ENCODE peak calls at places on chromosomes 2 and 18, in five cellular contexts. Z, I, V, X and B are unnamed samples. For H3K4me1, the result is how much of the 10 kb centered on the place peaks cover.

GRCh38 chr2:171086352-171087290 is 74.1 kb downstream of the TLK1 start:
- DNase-seq in X (peak), Z (peak), I (peak), V (peak), B (peak)

GRCh38 chr2:158269143-158269542 is 167.5 kb downstream of the UPP2 start:
- DNase-seq in V (no peak), X (no peak), Z (no peak), I (no peak), B (no peak)

GRCh38 chr2:20436716-20437470 is 10.0 kb upstream of the RHOB start:
- DNase-seq in V (no peak), Z (peak), I (no peak), X (no peak), B (no peak)

GRCh38 chr2:182713611-182714010 is 2.4 kb upstream of the DNAJC10 start:
- DNase-seq in V (no peak), Z (no peak), I (no peak), X (no peak), B (no peak)

GRCh38 chr18:54254265-54254758 is 15.0 kb upstream of the POLI start:
- DNase-seq in X (no peak), I (no peak), V (no peak), Z (peak), B (peak)

GRCh38 chr18:3525870-3526420 is 76.0 kb downstream of the TGIF1 start:
- DNase-seq in I (peak), Z (no peak), V (peak), X (no peak), B (no peak)

GRCh38 chr2:40118622-40119021 is 333.3 kb downstream of the SLC8A1 start:
- DNase-seq in I (no peak), V (no peak), Z (no peak), X (no peak), B (no peak)

GRCh38 chr2:235229236-235229635 is 264.6 kb upstream of the AGAP1 start:
- DNase-seq in V (no peak), X (no peak), I (no peak), Z (no peak), B (no peak)

GRCh38 chr2:147541314-147541713 is 303.5 kb upstream of the ACVR2A start:
- DNase-seq in X (no peak), V (no peak), I (no peak), Z (no peak), B (no peak)

GRCh38 chr2:181047829-181048228 is 67.4 kb downstream of the UBE2E3 start:
- DNase-seq in V (no peak), I (no peak), X (no peak), Z (no peak), B (no peak)

GRCh38 chr2:197191177-197191947 is 119.2 kb downstream of the ANKRD44 start:
- DNase-seq in X (no peak), I (no peak), V (peak), Z (peak), B (peak)

GRCh38 chr2:233063269-233063975 is 3.3 kb downstream of the INPP5D start:
- DNase-seq in I (peak), Z (peak), V (no peak), X (no peak), B (no peak)

GRCh38 chr2:15316370-15316814 is 244.7 kb downstream of the NBAS start:
- DNase-seq in V (no peak), X (no peak), I (no peak), Z (no peak), B (no peak)

GRCh38 chr2:224363281-224363680 is 38.6 kb downstream of the FAM124B start:
- DNase-seq in X (no peak), I (no peak), Z (no peak), V (no peak), B (no peak)

GRCh38 chr2:20450201-20451108 is 3.6 kb downstream of the RHOB start:
- DNase-seq in I (no peak), Z (peak), V (no peak), X (peak), B (no peak)

GRCh38 chr2:96649342-96649741 is 6.8 kb downstream of the FER1L5 start:
- DNase-seq in V (no peak), I (no peak), Z (no peak), X (no peak), B (no peak)

GRCh38 chr2:212421571-212422334 is 116.8 kb downstream of the ERBB4 start:
- DNase-seq in V (no peak), X (no peak), Z (no peak), I (no peak), B (no peak)

GRCh38 chr2:70344195-70344594 is 42.3 kb upstream of the FAM136A start:
- DNase-seq in V (no peak), X (no peak), I (no peak), Z (no peak), B (no peak)

GRCh38 chr2:44351088-44351487 is 10.2 kb downstream of the PREPL start:
- DNase-seq in Z (no peak), I (no peak), X (no peak), V (no peak), B (no peak)
- TF ChIP-seq SRF in Z (no peak), I (no peak), X (no peak), V (no peak), B (no peak)

GRCh38 chr2:27446057-27446456 is 3.9 kb downstream of the KRTCAP3 start:
- DNase-seq in V (no peak), I (no peak), X (no peak), Z (peak), B (no peak)
- TF ChIP-seq POLR2A in V (no peak), I (no peak), X (no peak), Z (no peak), B (no peak)

GRCh38 chr18:7035807-7036206 is 81.8 kb downstream of the LAMA1 start:
- DNase-seq in V (no peak), X (no peak), I (no peak), Z (no peak), B (no peak)

GRCh38 chr18:7037470-7037869 is 80.1 kb downstream of the LAMA1 start:
- DNase-seq in V (no peak), X (no peak), I (no peak), Z (no peak), B (no peak)

GRCh38 chr18:7032537-7032936 is 85.1 kb downstream of the LAMA1 start:
- DNase-seq in I (no peak), X (no peak), V (no peak), Z (no peak), B (no peak)

GRCh38 chr18:7038330-7038846 is 79.2 kb downstream of the LAMA1 start:
- DNase-seq in X (peak), Z (peak), V (peak), I (no peak), B (no peak)

DNA sequence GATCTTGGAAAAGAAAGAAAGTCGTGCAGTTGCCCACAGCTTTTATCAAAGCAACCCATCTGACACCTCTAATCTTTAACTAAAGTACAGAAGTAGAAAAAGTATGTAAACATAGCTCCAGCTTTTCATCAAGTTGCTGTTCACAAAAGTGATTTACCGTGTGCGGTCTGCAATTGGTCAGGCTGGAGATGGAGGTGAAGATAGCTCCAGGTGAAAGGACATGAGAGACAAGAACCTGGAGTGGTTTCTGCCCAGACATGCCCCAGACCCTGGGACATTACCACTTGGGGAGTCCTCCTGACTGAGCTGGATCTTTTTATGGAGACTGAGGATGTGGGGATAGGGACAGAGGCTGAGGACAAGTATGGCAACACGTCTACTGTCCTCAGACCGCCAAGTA is 82.7 kb downstream of the LAMA1 start:
- DNase-seq in Z (no peak), X (no peak), I (no peak), V (no peak), B (no peak)
- H3K4me1 ChIP-seq in Z (under half), X (under half), I (under half), V (under half), B (under half)

GRCh38 chr18:44681611-44682010 is 923 bp downstream of the SETBP1 start:
- DNase-seq in X (no peak), Z (no peak), V (no peak), I (no peak), B (no peak)
- TF ChIP-seq SRF in X (no peak), Z (no peak), V (no peak), I (no peak), B (no peak)

DNA sequence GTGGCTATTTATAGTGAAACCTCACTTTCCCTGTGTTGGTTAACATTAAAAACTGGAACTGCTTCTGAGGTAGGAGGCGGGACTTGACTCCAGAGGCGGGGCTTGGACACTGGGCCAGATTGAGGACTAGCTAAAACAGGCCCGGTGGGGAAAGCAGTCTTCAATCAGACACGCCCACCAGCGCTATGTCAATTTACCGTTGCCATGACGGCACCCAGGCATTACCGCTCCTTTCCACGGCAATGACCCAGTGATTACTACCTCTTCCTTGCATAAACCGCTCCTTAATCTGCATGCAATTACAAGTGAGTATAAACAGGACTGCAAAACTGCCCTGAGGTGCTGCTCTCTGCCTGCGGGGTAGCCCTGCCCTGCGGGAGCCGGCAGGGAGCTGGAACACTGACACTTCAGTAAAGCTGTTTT is 35.3 kb downstream of the LRRFIP1 start:
- DNase-seq in V (peak), Z (peak), I (no peak), X (peak), B (peak)
- TF ChIP-seq POLR2A in V (no peak), Z (no peak), I (no peak), X (no peak), B (no peak)

DNA sequence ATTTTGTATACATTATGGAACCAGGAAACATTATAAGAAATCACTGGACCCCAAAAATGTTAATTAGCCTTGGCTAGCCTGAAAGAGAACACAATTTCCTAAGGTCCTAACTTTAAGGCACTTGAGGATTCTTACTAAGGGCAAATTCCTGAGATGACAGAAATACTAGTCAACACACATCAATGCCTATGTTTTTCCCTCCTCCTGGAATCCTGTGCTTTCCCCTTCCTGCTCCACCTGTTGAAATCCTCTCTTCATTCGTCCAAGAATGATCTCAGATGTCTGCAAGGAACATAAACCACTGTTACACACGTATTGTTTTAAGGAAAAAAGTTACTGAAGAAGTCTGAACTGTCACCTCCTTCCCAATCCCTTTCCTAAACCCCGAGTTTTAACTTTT is 21.2 kb upstream of the DARS1 start:
- DNase-seq in I (no peak), Z (no peak), X (no peak), V (no peak), B (no peak)
- H3K4me1 ChIP-seq in I (under half), Z (under half), X (under half), V (under half), B (under half)

GRCh38 chr18:46555724-46556123 is 101.3 kb downstream of the LOXHD1 start:
- DNase-seq in I (no peak), V (peak), Z (peak), X (peak), B (peak)
- TF ChIP-seq SRF in I (no peak), V (no peak), Z (no peak), X (no peak), B (no peak)

GRCh38 chr2:85888745-85889647 is at the start of gene ST3GAL5:
- DNase-seq in Z (peak), X (peak), I (peak), V (peak), B (peak)
- TF ChIP-seq POLR2A in Z (no peak), X (no peak), I (peak), V (peak), B (no peak)

DNA sequence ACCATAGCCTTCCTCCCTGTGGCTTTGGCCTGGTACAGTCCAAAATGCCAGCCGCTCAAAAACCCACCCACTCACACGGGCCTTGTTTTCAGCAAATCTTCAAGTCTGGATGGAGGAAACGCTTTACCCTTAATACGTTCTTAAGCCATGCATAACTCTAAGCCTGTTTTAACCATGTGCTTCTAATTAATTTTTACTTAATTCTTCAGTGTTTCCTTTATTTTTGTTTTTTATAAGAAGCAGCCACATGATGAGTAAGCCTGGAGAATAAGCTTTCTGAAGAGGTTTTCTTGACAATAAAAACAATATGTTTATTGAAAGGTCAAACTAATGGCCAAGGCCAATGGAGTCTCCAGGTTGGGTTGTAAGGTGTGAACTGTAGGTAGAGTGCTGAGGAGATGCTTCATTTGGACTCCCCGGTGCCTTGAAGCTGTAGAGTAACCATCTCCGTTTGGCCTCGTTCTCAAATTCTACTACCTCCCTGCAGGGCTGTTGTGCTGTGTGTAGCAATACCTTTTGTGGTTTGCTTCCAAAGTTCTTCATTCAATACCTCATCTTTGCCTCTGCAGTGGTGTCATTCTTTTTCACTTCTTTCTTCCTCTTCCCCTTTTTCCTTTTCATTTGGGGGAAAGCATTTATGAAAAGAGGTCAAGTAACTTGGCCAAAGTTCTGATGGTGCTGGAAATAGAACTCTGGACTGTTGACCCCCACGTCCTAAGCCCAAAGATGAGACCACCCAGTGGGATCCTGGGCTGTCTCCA is 113.7 kb downstream of the PRKCE start:
- DNase-seq in V (no peak), I (no peak), X (no peak), Z (no peak), B (no peak)
- H3K4me1 ChIP-seq in V (under half), I (under half), X (under half), Z (under half), B (under half)